ENCODE peak calls at places on chromosomes 12 and 14, in nine cellular contexts. N, X, G, J, F, W, D, E and Y are unnamed samples.

GRCh38 chr14:68463705-68464104 is 329.2 kb downstream of the ZFP36L1 start:
- DNase-seq in N (no peak), J (no peak), W (no peak), F (no peak), E (no peak), G (no peak), X (no peak), D (peak; percentile 75), Y (no peak)

GRCh38 chr12:66035289-66035961 is 95.1 kb downstream of the LLPH start:
- DNase-seq in J (no peak), N (no peak), E (no peak), F (no peak), X (peak; percentile 82), D (peak; percentile 79), G (peak; percentile 43), W (no peak), Y (peak; percentile 34)

GRCh38 chr12:45655186-45655585 is 74.3 kb upstream of the ARID2 start:
- DNase-seq in W (no peak), E (no peak), G (peak; percentile 45), J (peak; percentile 37), X (no peak), N (no peak), D (peak; percentile 54), F (no peak), Y (no peak)

GRCh38 chr12:25771062-25771461 is 187.4 kb upstream of the RASSF8 start:
- DNase-seq in X (no peak), F (no peak), E (no peak), W (no peak), G (no peak), N (no peak), J (no peak), D (peak; percentile 17), Y (no peak)

GRCh38 chr12:1796515-1797010 is 23.8 kb upstream of the LRTM2 start:
- DNase-seq in X (no peak), J (no peak), W (no peak), D (no peak), G (peak; percentile 60), N (no peak), F (peak; percentile 61), E (no peak), Y (no peak)

GRCh38 chr12:132729541-132730320 is 19.1 kb downstream of the PGAM5 start:
- DNase-seq in E (no peak), D (peak; percentile 23), G (no peak), N (no peak), W (no peak), F (no peak), J (no peak), X (peak; percentile 72), Y (no peak)

GRCh38 chr14:79555429-79555828 is 655.9 kb downstream of the DIO2 start:
- DNase-seq in G (no peak), W (no peak), X (no peak), F (no peak), J (no peak), D (no peak), E (no peak), N (no peak), Y (no peak)

GRCh38 chr14:50813544-50813863 is 17.5 kb downstream of the NIN start:
- DNase-seq in X (no peak), D (no peak), W (no peak), G (no peak), J (no peak), E (peak; percentile 4), N (no peak), F (no peak), Y (no peak)

GRCh38 chr12:2288875-2289274 is 236.1 kb downstream of the CACNA1C start:
- DNase-seq in E (no peak), D (no peak), N (no peak), W (no peak), F (no peak), J (no peak), X (no peak), G (no peak), Y (no peak)

GRCh38 chr12:25960176-25960575 is 1.7 kb downstream of the RASSF8 start:
- DNase-seq in E (no peak), W (no peak), D (peak; percentile 76), X (peak; percentile 28), N (peak; percentile 43), F (no peak), G (no peak), J (no peak), Y (peak; percentile 26)

GRCh38 chr12:46217686-46218508 is 50.9 kb downstream of the SLC38A1 start:
- DNase-seq in X (no peak), N (no peak), D (no peak), J (no peak), W (no peak), F (no peak), G (peak; percentile 71), E (no peak), Y (peak; percentile 24)

GRCh38 chr12:78229491-78230209 is 399.0 kb downstream of the NAV3 start:
- DNase-seq in X (peak; percentile 69), J (no peak), D (peak; percentile 83), G (peak; percentile 75), N (no peak), W (peak; percentile 30), F (peak; percentile 69), E (no peak), Y (peak; percentile 28)

GRCh38 chr12:46674126-46674525 is 151.7 kb downstream of the SLC38A4 start:
- DNase-seq in J (no peak), N (no peak), G (no peak), F (no peak), X (no peak), D (peak; percentile 38), E (no peak), W (no peak), Y (no peak)

DNA sequence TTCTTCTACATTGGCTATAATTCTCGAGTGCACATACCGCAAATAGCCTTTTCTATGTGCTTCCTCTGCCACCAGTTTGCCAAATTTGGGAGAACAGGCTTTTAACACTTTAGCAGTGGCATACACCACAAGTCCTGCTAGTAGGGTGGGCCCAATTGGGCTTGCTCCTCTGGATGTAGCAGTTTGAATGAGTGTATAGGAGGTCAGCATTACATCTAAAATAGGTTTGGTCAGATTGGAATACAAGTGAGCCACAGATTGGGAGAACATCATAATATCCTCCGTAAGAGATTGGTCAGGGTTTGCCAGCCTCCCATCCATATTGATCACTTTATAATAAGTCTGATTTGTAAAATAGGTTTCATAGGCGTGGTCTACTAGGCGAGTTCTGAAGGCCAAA is 902 bp downstream of the ABCD2 start:
- DNase-seq in X (no peak), W (no peak), J (no peak), D (no peak), G (no peak), E (no peak), N (no peak), F (no peak), Y (no peak)
- H3K4me3 ChIP-seq in X (no peak overlapping the region), W (peak overlapping the region; percentile 58), J (peak overlapping the region; percentile 62), D (no peak overlapping the region), G (no peak overlapping the region), E (peak overlapping the region; percentile 57), N (peak overlapping the region; percentile 55), F (no peak overlapping the region), Y (no peak overlapping the region)

GRCh38 chr12:128970941-128971340 is 117.7 kb downstream of the GLT1D1 start:
- DNase-seq in W (no peak), D (no peak), E (no peak), G (no peak), J (no peak), F (no peak), N (no peak), X (no peak), Y (no peak)

GRCh38 chr12:128968668-128969067 is 115.4 kb downstream of the GLT1D1 start:
- DNase-seq in N (no peak), J (no peak), E (no peak), X (no peak), W (no peak), F (no peak), D (no peak), G (no peak), Y (no peak)

GRCh38 chr12:128970110-128970509 is 116.8 kb downstream of the GLT1D1 start:
- DNase-seq in G (no peak), W (no peak), J (no peak), N (no peak), E (no peak), F (no peak), X (no peak), D (no peak), Y (no peak)

GRCh38 chr12:128971802-128972201 is 118.5 kb downstream of the GLT1D1 start:
- DNase-seq in D (no peak), W (peak; percentile 48), E (no peak), X (peak; percentile 11), N (no peak), J (no peak), G (no peak), F (no peak), Y (peak; percentile 37)

DNA sequence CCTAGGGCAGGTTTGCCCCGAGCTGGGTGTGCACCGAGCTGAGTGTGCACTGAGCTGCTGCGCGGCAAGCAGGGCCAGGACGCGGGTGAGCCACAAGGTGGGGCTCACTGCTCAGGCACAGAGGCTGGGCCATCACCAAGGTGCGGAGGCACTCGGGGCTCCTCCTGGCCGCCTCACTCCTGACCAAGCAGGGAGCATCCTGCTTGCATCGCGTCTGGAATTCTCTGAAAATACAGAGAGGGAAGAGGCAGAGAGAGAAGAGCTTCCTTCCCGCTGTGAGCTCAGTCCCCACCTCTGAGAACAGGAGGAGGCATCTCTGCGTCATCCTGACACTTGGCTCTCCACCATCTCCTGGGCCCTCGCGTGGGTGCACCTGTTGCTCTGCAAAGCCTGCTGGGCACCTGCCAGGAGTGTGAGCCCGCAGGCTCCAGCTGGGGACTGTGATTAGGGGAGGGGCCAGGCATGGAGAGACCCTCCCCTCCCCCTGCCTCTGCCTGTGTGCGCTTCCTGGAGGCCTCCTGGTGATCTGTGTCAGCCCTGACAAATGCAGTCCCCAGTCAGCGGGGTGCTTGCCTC is 116.3 kb downstream of the GLT1D1 start:
- DNase-seq in N (no peak), D (peak; percentile 52), G (peak; percentile 14), E (no peak), F (peak; percentile 82), X (peak; percentile 25), W (peak; percentile 35), J (no peak), Y (peak; percentile 62)
- H3K4me1 ChIP-seq in N (no peaks in the 10 kb centered on the region), D (no peaks in the 10 kb centered on the region), G (no peaks in the 10 kb centered on the region), E (peaks cover 12% of the 10 kb centered on the region), F (peaks cover 19% of the 10 kb centered on the region), X (no peaks in the 10 kb centered on the region), W (peaks cover 21% of the 10 kb centered on the region), J (no peaks in the 10 kb centered on the region), Y (peaks cover 6% of the 10 kb centered on the region)

DNA sequence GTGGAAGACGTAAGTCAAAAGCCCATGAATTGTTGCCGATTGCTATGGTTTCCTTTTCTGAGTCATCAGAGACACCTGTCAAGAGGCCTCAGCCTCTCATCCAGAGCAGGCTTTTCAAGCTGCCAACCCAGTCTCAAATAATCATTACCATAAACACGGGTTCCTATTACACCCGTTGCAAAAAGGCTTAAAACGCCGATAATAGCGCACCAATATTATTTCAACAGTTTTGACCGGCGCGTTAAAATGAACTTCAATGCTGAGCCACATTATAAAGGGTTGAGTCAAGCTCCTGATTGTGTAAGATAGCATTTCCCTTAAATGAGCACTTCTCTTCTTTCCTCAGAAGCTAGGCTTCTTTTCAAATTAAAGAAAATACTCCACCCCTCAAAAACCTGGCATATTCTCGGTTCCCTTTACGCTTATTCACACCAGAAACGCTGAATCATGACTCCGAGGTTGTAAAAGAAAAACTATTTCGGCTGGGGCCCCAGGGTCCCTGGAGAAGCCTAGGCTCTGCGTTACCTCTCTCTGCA is 1.4 kb downstream of the TMTC1 start:
- DNase-seq in F (no peak), N (peak; percentile 24), D (peak; percentile 34), E (no peak), X (peak; percentile 21), J (no peak), W (no peak), G (no peak), Y (peak; percentile 72)
- H3K4me3 ChIP-seq in F (peak overlapping the region; percentile 80), N (peak overlapping the region; percentile 75), D (peak overlapping the region; percentile 69), E (peak overlapping the region; percentile 90), X (peak overlapping the region; percentile 47), J (no peak overlapping the region), W (peak overlapping the region; percentile 83), G (no peak overlapping the region), Y (peak overlapping the region; percentile 81)

GRCh38 chr14:99322731-99323599 is 51.0 kb upstream of the BCL11B start:
- DNase-seq in X (no peak), D (no peak), W (no peak), N (no peak), J (no peak), G (no peak), E (peak; percentile 64), F (no peak), Y (no peak)
- H3K4me1 ChIP-seq in X (no peaks in the 10 kb centered on the region), D (no peaks in the 10 kb centered on the region), W (peaks cover 8% of the 10 kb centered on the region), N (no peaks in the 10 kb centered on the region), J (no peaks in the 10 kb centered on the region), G (peaks cover 12% of the 10 kb centered on the region), E (peaks cover 7% of the 10 kb centered on the region), F (peaks cover 2% of the 10 kb centered on the region), Y (peaks cover 11% of the 10 kb centered on the region)